ENCODE peak calls at places on chromosomes 7 and 10, in five cellular contexts. One of them, this sample, is unnamed.

GRCh38 chr7:55085511-55086412 is 66.9 kb downstream of the EGFR start:
- DNase-seq in HEK293T: no peak
- DNase-seq in HT1080: no peak
- DNase-seq in naive B cell: no peak
- DNase-seq in H1: no peak
- DNase-seq in this sample: no peak

GRCh38 chr10:78931333-78932083 is 137.3 kb upstream of the ZMIZ1 start:
- DNase-seq in HEK293T: peak
- DNase-seq in HT1080: peak
- DNase-seq in naive B cell: no peak
- DNase-seq in H1: no peak
- DNase-seq in this sample: no peak

GRCh38 chr7:105257338-105257737 is 131.4 kb downstream of the SRPK2 start:
- DNase-seq in HEK293T: no peak
- DNase-seq in HT1080: peak
- DNase-seq in naive B cell: no peak
- DNase-seq in H1: no peak
- DNase-seq in this sample: peak

GRCh38 chr10:69217119-69217754 is 2.9 kb upstream of the HKDC1 start:
- DNase-seq in HEK293T: no peak
- DNase-seq in HT1080: peak
- DNase-seq in naive B cell: no peak
- DNase-seq in H1: no peak
- DNase-seq in this sample: no peak

GRCh38 chr7:101880536-101881443 is 63.4 kb downstream of the CUX1 start:
- DNase-seq in HEK293T: no peak
- DNase-seq in HT1080: peak
- DNase-seq in naive B cell: no peak
- DNase-seq in H1: no peak
- DNase-seq in this sample: no peak

GRCh38 chr7:51310131-51310583 is 6.5 kb downstream of the COBL start:
- DNase-seq in HEK293T: no peak
- DNase-seq in HT1080: no peak
- DNase-seq in naive B cell: no peak
- DNase-seq in H1: no peak
- DNase-seq in this sample: no peak

GRCh38 chr10:101389986-101390531 is 36.1 kb downstream of the BTRC start:
- DNase-seq in HEK293T: no peak
- DNase-seq in HT1080: no peak
- DNase-seq in naive B cell: no peak
- DNase-seq in H1: no peak
- DNase-seq in this sample: no peak

GRCh38 chr10:124417846-124418725 is 637 bp downstream of the OAT start:
- DNase-seq in HEK293T: peak
- DNase-seq in HT1080: peak
- DNase-seq in naive B cell: peak
- DNase-seq in H1: no peak
- DNase-seq in this sample: no peak

GRCh38 chr10:29630205-29631048 is 4.3 kb downstream of the SVIL start:
- DNase-seq in HEK293T: no peak
- DNase-seq in HT1080: no peak
- DNase-seq in naive B cell: no peak
- DNase-seq in H1: no peak
- DNase-seq in this sample: no peak

GRCh38 chr7:47635091-47636090 is 53.5 kb upstream of the TNS3 start:
- DNase-seq in HEK293T: no peak
- DNase-seq in HT1080: peak
- DNase-seq in naive B cell: peak
- DNase-seq in H1: no peak
- DNase-seq in this sample: no peak

GRCh38 chr10:75541411-75541810 is 110.0 kb downstream of the LRMDA start:
- DNase-seq in HEK293T: no peak
- DNase-seq in HT1080: no peak
- DNase-seq in naive B cell: no peak
- DNase-seq in H1: no peak
- DNase-seq in this sample: no peak

GRCh38 chr10:21363753-21364104 is 161.8 kb downstream of the SKIDA1 start:
- DNase-seq in HEK293T: no peak
- DNase-seq in HT1080: no peak
- DNase-seq in naive B cell: no peak
- DNase-seq in H1: no peak
- DNase-seq in this sample: no peak

GRCh38 chr7:22864301-22864700 is 41.7 kb upstream of the TOMM7 start:
- DNase-seq in HEK293T: no peak
- DNase-seq in HT1080: no peak
- DNase-seq in naive B cell: no peak
- DNase-seq in H1: no peak
- DNase-seq in this sample: no peak

GRCh38 chr7:113799896-113800295 is 118.9 kb downstream of the PPP1R3A start:
- DNase-seq in HEK293T: no peak
- DNase-seq in HT1080: no peak
- DNase-seq in naive B cell: no peak
- DNase-seq in H1: no peak
- DNase-seq in this sample: no peak

GRCh38 chr7:155483868-155484325 is 26.0 kb downstream of the EN2 start:
- DNase-seq in HEK293T: no peak
- DNase-seq in HT1080: peak
- DNase-seq in naive B cell: no peak
- DNase-seq in H1: no peak
- DNase-seq in this sample: no peak

GRCh38 chr7:149010451-149010850 is 17.9 kb downstream of the PDIA4 start:
- DNase-seq in HEK293T: no peak
- DNase-seq in HT1080: no peak
- DNase-seq in naive B cell: no peak
- DNase-seq in H1: no peak
- DNase-seq in this sample: no peak

GRCh38 chr7:155604504-155604997 is 39.9 kb upstream of the RBM33 start:
- DNase-seq in HEK293T: no peak
- DNase-seq in HT1080: no peak
- DNase-seq in naive B cell: no peak
- DNase-seq in H1: no peak
- DNase-seq in this sample: no peak

GRCh38 chr10:70495691-70496261 is 17.2 kb downstream of the PALD1 start:
- DNase-seq in HEK293T: no peak
- DNase-seq in HT1080: no peak
- DNase-seq in naive B cell: no peak
- DNase-seq in H1: no peak
- DNase-seq in this sample: no peak

GRCh38 chr7:50333266-50333665 is 28.8 kb downstream of the IKZF1 start:
- DNase-seq in HEK293T: no peak
- DNase-seq in HT1080: no peak
- DNase-seq in naive B cell: peak
- DNase-seq in H1: no peak
- DNase-seq in this sample: no peak

GRCh38 chr7:78125884-78126283 is 327.3 kb downstream of the PHTF2 start:
- DNase-seq in HEK293T: no peak
- DNase-seq in HT1080: no peak
- DNase-seq in naive B cell: no peak
- DNase-seq in H1: no peak
- DNase-seq in this sample: no peak

GRCh38 chr10:34760606-34761005 is 54.5 kb downstream of the PARD3 start:
- DNase-seq in HEK293T: no peak
- DNase-seq in HT1080: peak
- DNase-seq in naive B cell: no peak
- DNase-seq in H1: no peak
- DNase-seq in this sample: no peak

GRCh38 chr10:44627591-44628354 is 242.9 kb upstream of the CXCL12 start:
- DNase-seq in HEK293T: no peak
- DNase-seq in HT1080: no peak
- DNase-seq in naive B cell: no peak
- DNase-seq in H1: no peak
- DNase-seq in this sample: no peak

GRCh38 chr7:128408709-128409434 is 910 bp downstream of the IMPDH1 start:
- DNase-seq in HEK293T: no peak
- DNase-seq in HT1080: no peak
- DNase-seq in naive B cell: no peak
- DNase-seq in H1: no peak
- DNase-seq in this sample: no peak

GRCh38 chr7:27184342-27185012 is 555 bp downstream of the HOXA11 start:
- DNase-seq in HEK293T: no peak
- DNase-seq in HT1080: no peak
- DNase-seq in naive B cell: no peak
- DNase-seq in H1: no peak
- DNase-seq in this sample: no peak

GRCh38 chr7:149720372-149721083 is 52.9 kb downstream of the ZNF467 start:
- DNase-seq in HEK293T: no peak
- DNase-seq in HT1080: no peak
- DNase-seq in naive B cell: no peak
- DNase-seq in H1: no peak
- DNase-seq in this sample: no peak

GRCh38 chr7:117127585-117128168 is 174.4 kb downstream of the ST7 start:
- DNase-seq in HEK293T: no peak
- DNase-seq in HT1080: peak
- DNase-seq in naive B cell: peak
- DNase-seq in H1: no peak
- DNase-seq in this sample: peak

This sample was measured in NCI-H1930.